ENCODE peak calls at places on chromosomes 13 and 19, in six cellular contexts. R is ascending aorta, C is LoVo, V is cardiac muscle cell, E is ELR, G is caudate nucleus. J is an unnamed sample.

GRCh38 chr19:47681936-47682335 is 31.3 kb upstream of the EHD2 start:
- DNase-seq in V (no peak), R (no peak), E (no peak), C (no peak), G (no peak), J (peak; percentile 55)

GRCh38 chr13:49225358-49226042 is 5.4 kb downstream of the MLNR start:
- DNase-seq in G (no peak), V (no peak), E (no peak), R (no peak), C (no peak), J (no peak)

GRCh38 chr13:98511435-98511834 is 65.5 kb downstream of the STK24 start:
- DNase-seq in C (no peak), G (no peak), V (no peak), E (no peak), R (no peak), J (no peak)

GRCh38 chr13:29547135-29547534 is 48.4 kb downstream of the SLC7A1 start:
- DNase-seq in C (no peak), R (no peak), G (no peak), V (no peak), E (no peak), J (no peak)

GRCh38 chr13:93227906-93228801 is 1.5 kb downstream of the GPC6 start:
- DNase-seq in C (no peak), V (peak; percentile 92), G (peak; percentile 22), R (no peak), E (peak; percentile 85), J (peak; percentile 70)

GRCh38 chr13:27005976-27006518 is 165.6 kb downstream of the USP12 start:
- DNase-seq in V (no peak), G (no peak), C (no peak), R (no peak), E (no peak), J (no peak)

GRCh38 chr19:34904521-34904845 is 22.2 kb upstream of the ZNF30 start:
- DNase-seq in E (no peak), V (no peak), C (no peak), R (no peak), G (no peak), J (no peak)

GRCh38 chr19:47176627-47177090 is 46.0 kb downstream of the SAE1 start:
- DNase-seq in G (no peak), C (no peak), V (no peak), R (no peak), E (peak; percentile 83), J (no peak)

GRCh38 chr13:59468396-59468795 is 695.3 kb downstream of the DIAPH3 start:
- DNase-seq in E (no peak), V (peak; percentile 9), R (no peak), G (no peak), C (no peak), J (no peak)

GRCh38 chr19:10543059-10543419 is 665 bp upstream of the ATG4D start:
- DNase-seq in C (no peak), R (no peak), G (no peak), E (no peak), V (no peak), J (no peak)

GRCh38 chr13:33179463-33179862 is 106.1 kb downstream of the STARD13 start:
- DNase-seq in G (no peak), V (no peak), C (no peak), E (no peak), R (no peak), J (no peak)

GRCh38 chr13:53150568-53150967 is 122.0 kb downstream of the OLFM4 start:
- DNase-seq in E (no peak), C (no peak), R (no peak), G (no peak), V (no peak), J (no peak)

GRCh38 chr19:3045885-3046603 is 16.3 kb downstream of the TLE5 start:
- DNase-seq in V (peak; percentile 32), C (no peak), G (no peak), E (no peak), R (no peak), J (peak; percentile 70)

GRCh38 chr13:111515648-111516047 is 195.2 kb downstream of the TEX29 start:
- DNase-seq in R (no peak), V (no peak), C (no peak), G (no peak), E (no peak), J (no peak)

GRCh38 chr19:31586282-31586681 is 237.0 kb upstream of the TSHZ3 start:
- DNase-seq in G (no peak), E (peak; percentile 1), V (no peak), C (no peak), R (no peak), J (no peak)

GRCh38 chr13:49571299-49572240 is 13.8 kb downstream of the RCBTB1 start:
- DNase-seq in G (no peak), V (no peak), C (no peak), E (no peak), R (no peak), J (no peak)

GRCh38 chr13:24893863-24894262 is 129.9 kb downstream of the RNF17 start:
- DNase-seq in R (no peak), E (no peak), C (no peak), V (no peak), G (no peak), J (no peak)

GRCh38 chr19:10852098-10852800 is 4.0 kb downstream of the C19orf38 start:
- DNase-seq in R (no peak), C (no peak), E (peak; percentile 84), G (no peak), V (no peak), J (no peak)

GRCh38 chr19:17846146-17846545 is 1.6 kb downstream of the JAK3 start:
- DNase-seq in C (no peak), G (no peak), V (no peak), E (no peak), R (no peak), J (no peak)

GRCh38 chr13:112441779-112442310 is 65.7 kb downstream of the SPACA7 start:
- DNase-seq in R (no peak), E (no peak), C (no peak), G (no peak), V (no peak), J (no peak)

GRCh38 chr19:12952488-12953455 is 4.3 kb downstream of the GADD45GIP1 start:
- DNase-seq in G (peak; percentile 65), E (peak; percentile 90), C (no peak), R (no peak), V (no peak), J (peak; percentile 32)

GRCh38 chr13:23159205-23159586 is 21.6 kb upstream of the SGCG start:
- DNase-seq in R (no peak), V (peak; percentile 66), G (no peak), C (no peak), E (peak; percentile 22), J (no peak)

GRCh38 chr19:19342086-19343015 is 21.7 kb downstream of the MAU2 start:
- DNase-seq in G (no peak), C (peak; percentile 30), V (peak; percentile 87), E (peak; percentile 67), R (no peak), J (peak; percentile 84)

GRCh38 chr19:11377237-11377636 is 2.8 kb downstream of the SWSAP1 start:
- DNase-seq in C (no peak), R (no peak), G (no peak), E (peak; percentile 88), V (no peak), J (no peak)

GRCh38 chr13:93687261-93687660 is 460.7 kb downstream of the GPC6 start:
- DNase-seq in V (no peak), C (no peak), E (no peak), G (no peak), R (no peak), J (no peak)

GRCh38 chr13:113646921-113647340 is 11.1 kb downstream of the ATP4B start:
- DNase-seq in R (no peak), G (no peak), V (no peak), E (no peak), C (no peak), J (peak; percentile 62)

GRCh38 chr19:18915639-18916038 is 3.5 kb downstream of the COPE start:
- DNase-seq in E (peak; percentile 67), G (peak; percentile 54), R (no peak), V (peak; percentile 43), C (no peak), J (no peak)

GRCh38 chr19:4633140-4633967 is 6.0 kb upstream of the TNFAIP8L1 start:
- DNase-seq in C (peak; percentile 69), E (peak; percentile 86), R (peak; percentile 39), V (peak; percentile 70), G (no peak), J (no peak)

GRCh38 chr19:4700573-4700970 is 23.1 kb downstream of the DPP9 start:
- DNase-seq in E (no peak), C (no peak), G (no peak), V (no peak), R (no peak), J (no peak)

J was measured in Right ventricle myocardium inferior.